ENCODE peak calls at places on chromosome 21, in five cellular contexts. O is CD8-positive, alpha-beta memory T cell; S is esophagus squamous epithelium; P is mammary epithelial cell; V is left ventricle myocardium inferior. E is an unnamed sample.

GRCh38 chr21:29181799-29182470 is 51.5 kb downstream of the MAP3K7CL start:
- DNase-seq in O (no peak), S (no peak), P (peak; percentile 64), V (no peak), E (peak; percentile 49)

GRCh38 chr21:32735524-32735923 is 7.7 kb upstream of the SYNJ1 start:
- DNase-seq in O (no peak), S (no peak), P (no peak), V (no peak), E (no peak)

GRCh38 chr21:17989780-17990179 is 170.6 kb upstream of the C21orf91 start:
- DNase-seq in O (no peak), S (no peak), P (no peak), V (no peak), E (no peak)

GRCh38 chr21:20783611-20784010 is 214.6 kb upstream of the NCAM2 start:
- DNase-seq in O (no peak), S (no peak), P (no peak), V (no peak), E (no peak)

GRCh38 chr21:27448960-27449359 is 482.1 kb upstream of the ADAMTS5 start:
- DNase-seq in O (no peak), S (no peak), P (no peak), V (no peak), E (no peak)

GRCh38 chr21:32459972-32460371 is 47.5 kb downstream of the EVA1C start:
- DNase-seq in O (no peak), S (no peak), P (no peak), V (no peak), E (no peak)

GRCh38 chr21:26471116-26471505 is 102.0 kb downstream of the CYYR1 start:
- DNase-seq in O (no peak), S (no peak), P (no peak), V (no peak), E (no peak)

GRCh38 chr21:17796503-17796902 is 22.7 kb downstream of the C21orf91 start:
- DNase-seq in O (no peak), S (no peak), P (no peak), V (no peak), E (no peak)

GRCh38 chr21:36845790-36846189 is 120.7 kb downstream of the HLCS start:
- DNase-seq in O (no peak), S (no peak), P (no peak), V (no peak), E (no peak)

GRCh38 chr21:45867041-45867630 is 114.4 kb upstream of the COL6A1 start:
- DNase-seq in O (no peak), S (no peak), P (no peak), V (no peak), E (no peak)

GRCh38 chr21:45863751-45864150 is 117.8 kb upstream of the COL6A1 start:
- DNase-seq in O (no peak), S (no peak), P (no peak), V (no peak), E (no peak)

GRCh38 chr21:45864436-45864835 is 117.1 kb upstream of the COL6A1 start:
- DNase-seq in O (no peak), S (no peak), P (no peak), V (no peak), E (no peak)

GRCh38 chr21:45866473-45867010 is 115.0 kb upstream of the COL6A1 start:
- DNase-seq in O (no peak), S (no peak), P (no peak), V (no peak), E (no peak)

DNA sequence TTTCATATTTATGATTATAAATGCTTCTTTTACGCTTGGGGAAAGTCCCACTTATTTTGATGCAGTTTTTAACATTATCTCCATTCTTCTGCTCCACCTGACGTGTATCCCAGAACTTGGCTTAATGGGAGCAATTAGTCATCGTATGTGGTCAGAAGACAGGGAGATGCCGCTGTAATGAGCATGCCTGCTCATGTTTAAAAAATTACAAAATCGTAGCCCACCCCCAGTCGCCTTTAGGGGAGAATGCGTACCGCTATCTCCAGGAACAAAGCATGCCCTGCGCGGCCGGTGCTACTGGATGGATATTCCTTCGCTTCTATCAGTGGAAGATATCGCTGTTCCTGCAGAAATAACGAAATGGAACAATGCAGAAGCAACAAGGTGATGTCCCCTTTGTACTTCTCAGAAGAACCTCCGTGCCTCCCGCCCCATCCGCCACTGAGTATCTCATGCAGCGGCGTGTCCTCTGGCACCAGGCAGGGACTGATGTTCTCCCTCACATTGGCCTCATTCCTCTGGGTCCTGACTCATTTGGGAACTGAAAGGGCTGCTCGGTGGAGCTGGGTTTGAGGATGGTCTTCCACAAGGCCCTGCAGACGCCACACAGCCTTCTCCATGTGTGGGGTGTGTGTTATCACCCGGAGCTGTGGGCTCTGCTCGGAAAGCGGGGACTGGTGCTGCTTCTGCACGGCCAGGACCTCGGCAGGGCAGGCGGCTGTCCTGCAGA is 116.3 kb upstream of the COL6A1 start:
- DNase-seq in O (no peak), S (no peak), P (peak; percentile 87), V (no peak), E (peak; percentile 27)
- H3K27ac ChIP-seq in O (no peak overlapping the region), S (no peak overlapping the region), P (no peak overlapping the region), V (no peak overlapping the region), E (no peak overlapping the region)

GRCh38 chr21:38768385-38769071 is 37.2 kb upstream of the ETS2 start:
- DNase-seq in O (no peak), S (no peak), P (peak; percentile 66), V (no peak), E (peak; percentile 59)
- H3K27ac ChIP-seq in O (no peak overlapping the region), S (peak overlapping the region; percentile 76), P (no peak overlapping the region), V (no peak overlapping the region), E (peak overlapping the region; percentile 54)

GRCh38 chr21:44305691-44306090 is 5.8 kb downstream of the PFKL start:
- DNase-seq in O (no peak), S (no peak), P (no peak), V (no peak), E (no peak)
- H3K27ac ChIP-seq in O (no peak overlapping the region), S (no peak overlapping the region), P (no peak overlapping the region), V (peak overlapping the region; percentile 33), E (no peak overlapping the region)

DNA sequence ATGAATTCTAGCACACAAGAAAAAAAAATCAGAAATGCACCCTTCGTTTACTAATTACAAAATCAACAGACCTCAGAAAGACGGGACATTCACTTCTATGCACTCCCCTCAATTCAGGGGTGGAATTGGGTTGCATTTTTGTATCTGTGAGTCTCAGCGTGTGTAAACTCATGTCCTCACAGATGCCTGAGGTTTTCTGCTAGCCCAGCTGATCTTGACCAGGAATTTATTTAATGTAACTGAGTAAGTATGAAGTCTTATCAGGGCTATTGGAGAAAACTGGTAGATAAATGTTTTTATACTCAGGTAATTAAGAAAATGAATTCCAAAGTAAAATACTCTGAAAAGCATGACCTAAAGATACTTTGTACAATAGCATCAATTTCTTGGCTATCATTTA is 167.7 kb downstream of the RUNX1 start:
- DNase-seq in O (no peak), S (no peak), P (no peak), V (no peak), E (no peak)
- H3K27ac ChIP-seq in O (no peak overlapping the region), S (peak overlapping the region; percentile 97), P (peak overlapping the region; percentile 97), V (no peak overlapping the region), E (peak overlapping the region; percentile 97)

GRCh38 chr21:42438316-42439205 is 34.9 kb downstream of the UBASH3A start:
- DNase-seq in O (no peak), S (no peak), P (no peak), V (no peak), E (no peak)

GRCh38 chr21:42437786-42438185 is 34.1 kb downstream of the UBASH3A start:
- DNase-seq in O (no peak), S (no peak), P (no peak), V (no peak), E (no peak)

GRCh38 chr21:42435833-42436232 is 32.1 kb downstream of the UBASH3A start:
- DNase-seq in O (no peak), S (no peak), P (no peak), V (no peak), E (no peak)

GRCh38 chr21:42435401-42435800 is 31.7 kb downstream of the UBASH3A start:
- DNase-seq in O (no peak), S (no peak), P (no peak), V (no peak), E (no peak)

GRCh38 chr21:42436914-42437313 is 33.2 kb downstream of the UBASH3A start:
- DNase-seq in O (no peak), S (no peak), P (no peak), V (no peak), E (no peak)
- H3K27ac ChIP-seq in O (no peak overlapping the region), S (no peak overlapping the region), P (no peak overlapping the region), V (no peak overlapping the region), E (no peak overlapping the region)

GRCh38 chr21:42495765-42496119 is 282 bp downstream of the RSPH1 start:
- DNase-seq in O (no peak), S (no peak), P (no peak), V (no peak), E (no peak)
- H3K27ac ChIP-seq in O (peak overlapping the region; percentile 71), S (peak overlapping the region; percentile 89), P (peak overlapping the region; percentile 76), V (no peak overlapping the region), E (peak overlapping the region; percentile 7)

GRCh38 chr21:38489283-38489677 is 9.0 kb downstream of the ERG start:
- DNase-seq in O (no peak), S (no peak), P (no peak), V (no peak), E (no peak)
- H3K27ac ChIP-seq in O (no peak overlapping the region), S (peak overlapping the region; percentile 58), P (peak overlapping the region; percentile 96), V (peak overlapping the region; percentile 45), E (peak overlapping the region; percentile 76)

GRCh38 chr21:35107520-35107919 is 58.4 kb upstream of the RUNX1 start:
- DNase-seq in O (no peak), S (no peak), P (no peak), V (no peak), E (no peak)

GRCh38 chr21:35099310-35099709 is 50.2 kb upstream of the RUNX1 start:
- DNase-seq in O (no peak), S (no peak), P (no peak), V (no peak), E (no peak)

GRCh38 chr21:35100351-35100771 is 51.3 kb upstream of the RUNX1 start:
- DNase-seq in O (no peak), S (no peak), P (no peak), V (no peak), E (no peak)

GRCh38 chr21:35106246-35106835 is 57.2 kb upstream of the RUNX1 start:
- DNase-seq in O (no peak), S (no peak), P (no peak), V (no peak), E (no peak)

GRCh38 chr21:35102488-35103407 is 53.6 kb upstream of the RUNX1 start:
- DNase-seq in O (no peak), S (no peak), P (peak; percentile 31), V (peak; percentile 26), E (no peak)
- H3K27ac ChIP-seq in O (no peak overlapping the region), S (no peak overlapping the region), P (no peak overlapping the region), V (no peak overlapping the region), E (no peak overlapping the region)

GRCh38 chr21:15616864-15617574 is 112.8 kb upstream of the USP25 start:
- DNase-seq in O (no peak), S (no peak), P (no peak), V (no peak), E (no peak)
- H3K27ac ChIP-seq in O (no peak overlapping the region), S (no peak overlapping the region), P (no peak overlapping the region), V (no peak overlapping the region), E (no peak overlapping the region)